ENCODE peak calls at places on chromosomes 11 and 22, in four cellular contexts. A, P, G and E are unnamed samples.

GRCh38 chr22:30575011-30575671 is 676 bp upstream of the GAL3ST1 start:
- DNase-seq in P (peak; percentile 57), G (no peak), A (no peak), E (no peak)

GRCh38 chr11:114068327-114068726 is 8.8 kb downstream of the ZBTB16 start:
- DNase-seq in G (no peak), A (no peak), P (no peak), E (no peak)

GRCh38 chr11:131980878-131981668 is 610.7 kb downstream of the NTM start:
- DNase-seq in A (no peak), G (no peak), P (no peak), E (no peak)

GRCh38 chr11:118921121-118921928 is 4.4 kb downstream of the BCL9L start:
- DNase-seq in G (peak; percentile 35), P (peak; percentile 78), A (peak; percentile 89), E (peak; percentile 94)

GRCh38 chr22:37581534-37581933 is 1.6 kb upstream of the LGALS2 start:
- DNase-seq in P (no peak), A (no peak), G (no peak), E (no peak)

GRCh38 chr11:7672960-7673723 is at the start of gene CYB5R2:
- DNase-seq in G (peak; percentile 65), P (peak; percentile 80), A (peak; percentile 38), E (no peak)

GRCh38 chr22:49569286-49570031 is 258.2 kb downstream of the BRD1 start:
- DNase-seq in P (no peak), G (no peak), A (no peak), E (no peak)

GRCh38 chr11:123624974-123625373 is 29.4 kb downstream of the SCN3B start:
- DNase-seq in G (no peak), A (no peak), P (no peak), E (no peak)

GRCh38 chr11:132983289-132983688 is 549.0 kb downstream of the OPCML start:
- DNase-seq in A (no peak), G (no peak), P (no peak), E (no peak)

GRCh38 chr11:95690100-95690499 is 99.5 kb downstream of the FAM76B start:
- DNase-seq in G (no peak), P (no peak), A (no peak), E (no peak)

GRCh38 chr11:36030707-36031365 is 87.0 kb downstream of the LDLRAD3 start:
- DNase-seq in A (no peak), G (no peak), P (no peak), E (no peak)

GRCh38 chr11:117179048-117179999 is 781 bp downstream of the SIDT2 start:
- DNase-seq in G (peak; percentile 51), P (no peak), A (no peak), E (no peak)

GRCh38 chr11:59427068-59427382 is 812 bp upstream of the OR5A2 start:
- DNase-seq in G (no peak), P (no peak), A (no peak), E (no peak)

GRCh38 chr11:59425131-59425530 is 1.1 kb downstream of the OR5A2 start:
- DNase-seq in A (no peak), G (no peak), P (no peak), E (no peak)

GRCh38 chr11:59426361-59427067 is at the start of gene OR5A2:
- DNase-seq in A (no peak), G (no peak), P (peak; percentile 87), E (no peak)

DNA sequence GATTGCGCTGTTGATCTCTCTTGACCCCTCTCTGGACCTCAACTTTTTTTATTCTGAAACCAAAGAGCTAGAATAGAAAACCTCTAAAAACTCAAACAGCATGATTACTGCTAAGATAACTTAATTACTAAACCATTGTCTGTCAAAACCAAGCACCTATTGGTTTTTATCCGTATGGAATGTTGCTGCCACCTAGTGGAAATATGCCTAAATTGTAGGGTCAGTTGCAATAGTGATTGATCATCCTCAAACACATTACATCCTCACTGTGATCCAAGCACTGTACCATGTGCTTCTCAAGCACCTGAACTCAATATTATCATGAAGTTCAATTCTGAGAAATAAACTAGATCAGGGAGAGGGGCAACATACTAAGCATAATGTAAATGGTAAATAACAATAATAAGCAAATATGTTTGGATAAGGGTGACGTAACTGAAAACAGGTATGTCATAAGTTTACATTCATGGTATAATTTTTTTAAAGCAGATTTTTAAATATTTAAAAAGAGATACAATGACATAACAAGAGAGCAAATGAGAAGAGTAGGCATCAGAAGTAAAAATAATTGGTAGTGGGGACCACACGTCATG is 3.8 kb upstream of the OR5A2 start:
- DNase-seq in A (peak; percentile 50), P (peak; percentile 82), G (peak; percentile 66), E (peak; percentile 53)
- TF ChIP-seq JUNB in A (no peak), P (no peak), G (no peak), E (no peak)

GRCh38 chr11:9530901-9531625 is 42.4 kb upstream of the WEE1 start:
- DNase-seq in P (no peak), G (no peak), A (peak; percentile 33), E (no peak)
- TF ChIP-seq JUNB in P (no peak), G (no peak), A (no peak), E (no peak)

GRCh38 chr11:23778971-23779370 is 717.9 kb upstream of the LUZP2 start:
- DNase-seq in A (no peak), P (no peak), G (no peak), E (no peak)
- TF ChIP-seq JUNB in A (no peak), P (no peak), G (no peak), E (no peak)

GRCh38 chr22:45907996-45908395 is 69.0 kb downstream of the WNT7B start:
- DNase-seq in G (no peak), A (no peak), P (no peak), E (no peak)

GRCh38 chr22:45906946-45907345 is 70.0 kb downstream of the WNT7B start:
- DNase-seq in A (no peak), G (no peak), P (no peak), E (no peak)

GRCh38 chr22:45907378-45907777 is 69.6 kb downstream of the WNT7B start:
- DNase-seq in G (no peak), P (no peak), A (no peak), E (no peak)

GRCh38 chr22:45905326-45905923 is 71.5 kb downstream of the WNT7B start:
- DNase-seq in G (no peak), A (no peak), P (no peak), E (no peak)

GRCh38 chr22:45905924-45906865 is 70.8 kb downstream of the WNT7B start:
- DNase-seq in P (no peak), A (no peak), G (no peak), E (no peak)
- TF ChIP-seq JUNB in P (no peak), A (no peak), G (no peak), E (no peak)